ENCODE peak calls at places on chromosomes 5 and 9, in seven cellular contexts. M is M059J, Q is mucosa of descending colon, D is skeletal muscle cell, O is coronary artery, X is chondrocyte, P is colonic mucosa. B is an unnamed sample.

GRCh38 chr9:127390563-127390962 is 6.4 kb upstream of the SLC2A8 start:
- DNase-seq in M (peak), Q (no peak), D (no peak), O (peak), X (no peak), P (no peak), B (peak)

GRCh38 chr5:91121347-91121993 is 261.6 kb downstream of the ARRDC3 start:
- DNase-seq in O (no peak), Q (no peak), X (no peak), P (no peak), M (no peak), D (no peak), B (no peak)

GRCh38 chr9:14027114-14027812 is 286.7 kb downstream of the NFIB start:
- DNase-seq in M (peak), O (no peak), Q (peak), D (no peak), P (peak), X (no peak), B (no peak)

GRCh38 chr5:143673676-143674468 is 138.1 kb upstream of the HMHB1 start:
- DNase-seq in Q (no peak), O (no peak), X (no peak), D (no peak), P (no peak), M (no peak), B (no peak)

GRCh38 chr5:67487862-67488261 is 291.3 kb upstream of the CD180 start:
- DNase-seq in D (no peak), O (no peak), M (no peak), X (no peak), Q (no peak), P (no peak), B (no peak)

GRCh38 chr5:162324356-162324755 is 256.8 kb downstream of the GABRG2 start:
- DNase-seq in P (no peak), Q (no peak), O (no peak), M (no peak), X (no peak), D (no peak), B (no peak)

GRCh38 chr5:124057161-124057814 is 545.3 kb downstream of the CSNK1G3 start:
- DNase-seq in M (peak), Q (peak), X (no peak), O (no peak), P (peak), D (peak), B (no peak)

GRCh38 chr9:38685535-38685934 is 34.4 kb downstream of the FAM240B start:
- DNase-seq in M (no peak), D (no peak), X (no peak), P (no peak), O (no peak), Q (no peak), B (peak)

GRCh38 chr9:131856105-131856504 is 116.2 kb upstream of the RAPGEF1 start:
- DNase-seq in M (no peak), P (no peak), D (no peak), X (no peak), Q (no peak), O (no peak), B (peak)

GRCh38 chr5:133863857-133864585 is 104.4 kb downstream of the C5orf15 start:
- DNase-seq in M (no peak), X (no peak), P (no peak), Q (no peak), D (no peak), O (no peak), B (no peak)

GRCh38 chr5:179696605-179697004 is 2.2 kb upstream of the CANX start:
- DNase-seq in P (no peak), O (no peak), M (no peak), D (no peak), X (no peak), Q (no peak), B (no peak)

GRCh38 chr5:142143878-142144277 is 35.3 kb downstream of the NDFIP1 start:
- DNase-seq in M (peak), D (peak), X (no peak), O (no peak), Q (no peak), P (no peak), B (no peak)

GRCh38 chr5:71882826-71883744 is 164.0 kb downstream of the CARTPT start:
- DNase-seq in M (peak), O (no peak), P (no peak), D (peak), X (no peak), Q (no peak), B (peak)

GRCh38 chr9:79012561-79012960 is 559.2 kb upstream of the TLE4 start:
- DNase-seq in O (no peak), M (peak), D (peak), Q (no peak), P (no peak), X (no peak), B (no peak)

GRCh38 chr9:129620669-129621295 is at the start of gene C9orf50:
- DNase-seq in M (no peak), D (no peak), P (no peak), Q (no peak), O (no peak), X (no peak), B (no peak)

GRCh38 chr5:6652025-6652424 is 18.8 kb downstream of the SRD5A1 start:
- DNase-seq in D (no peak), Q (no peak), X (no peak), P (no peak), M (no peak), O (no peak), B (no peak)

GRCh38 chr5:67696446-67696845 is 499.8 kb upstream of the CD180 start:
- DNase-seq in O (no peak), Q (no peak), P (no peak), M (no peak), X (no peak), D (no peak), B (no peak)

GRCh38 chr5:3310551-3311340 is 284.9 kb upstream of the IRX1 start:
- DNase-seq in O (no peak), M (peak), Q (no peak), D (peak), X (no peak), P (no peak), B (peak)

GRCh38 chr5:158351485-158352140 is 492.7 kb upstream of the CLINT1 start:
- DNase-seq in Q (no peak), M (no peak), O (no peak), P (no peak), X (no peak), D (no peak), B (no peak)

GRCh38 chr5:2262620-2263019 is 379.9 kb upstream of the IRX4 start:
- DNase-seq in P (no peak), M (no peak), D (no peak), O (peak), X (no peak), Q (no peak), B (peak)

GRCh38 chr5:78896128-78896527 is 89.0 kb downstream of the ARSB start:
- DNase-seq in Q (no peak), D (no peak), M (peak), O (no peak), P (no peak), X (no peak), B (no peak)

GRCh38 chr9:113352411-113352810 is 3.1 kb downstream of the BSPRY start:
- DNase-seq in M (no peak), O (no peak), P (no peak), X (no peak), D (no peak), Q (no peak), B (no peak)

GRCh38 chr5:40410231-40410861 is 269.4 kb upstream of the PTGER4 start:
- DNase-seq in M (peak), X (no peak), O (no peak), D (peak), P (no peak), Q (peak), B (no peak)

GRCh38 chr9:86945868-86946711 is 1.2 kb downstream of the GAS1 start:
- DNase-seq in Q (peak), X (peak), M (peak), D (peak), P (peak), O (peak), B (peak)

GRCh38 chr5:149127394-149127955 is 13.8 kb upstream of the ABLIM3 start:
- DNase-seq in D (no peak), Q (peak), P (no peak), X (no peak), M (no peak), O (no peak), B (no peak)

GRCh38 chr5:32342656-32343055 is 29.9 kb upstream of the MTMR12 start:
- DNase-seq in P (no peak), Q (no peak), O (no peak), X (no peak), D (no peak), M (peak), B (no peak)

GRCh38 chr5:133086366-133086875 is 34.6 kb downstream of the HSPA4 start:
- DNase-seq in Q (no peak), M (no peak), X (no peak), P (no peak), D (peak), O (no peak), B (no peak)

GRCh38 chr5:72584466-72584865 is 77.3 kb upstream of the ZNF366 start:
- DNase-seq in X (no peak), P (no peak), O (no peak), Q (no peak), D (no peak), M (peak), B (no peak)

GRCh38 chr9:87580941-87581438 is 83.3 kb downstream of the DAPK1 start:
- DNase-seq in O (no peak), P (no peak), X (no peak), Q (no peak), D (no peak), M (no peak), B (no peak)

GRCh38 chr5:77292026-77292757 is 81.7 kb downstream of the PDE8B start:
- DNase-seq in M (peak), O (no peak), D (no peak), X (no peak), P (no peak), Q (no peak), B (no peak)

GRCh38 chr9:89978185-89978584 is 373.4 kb downstream of the GADD45G start:
- DNase-seq in Q (no peak), O (no peak), X (no peak), M (peak), D (no peak), P (no peak), B (no peak)

GRCh38 chr9:35236692-35237091 is 74.9 kb downstream of the UNC13B start:
- DNase-seq in Q (peak), O (no peak), P (peak), D (no peak), M (no peak), X (no peak), B (no peak)

GRCh38 chr5:177303121-177303924 is at the start of the genes PRELID1 and RAB24:
- DNase-seq in M (peak), Q (peak), P (peak), O (peak), D (peak), X (no peak), B (peak)